ENCODE peak calls at places on chromosomes 3 and 15, in four cellular contexts. E is BJ, S is AG10803, M is brain microvascular endothelial cell. P is an unnamed sample.

GRCh38 chr15:73996939-73997338 is 2.4 kb downstream of the PML start:
- DNase-seq in M (peak), S (peak), E (no peak), P (no peak)

GRCh38 chr3:72722930-72723726 is 125.1 kb downstream of the SHQ1 start:
- DNase-seq in S (peak), M (peak), E (peak), P (peak)

GRCh38 chr15:48556159-48556897 is 89.2 kb downstream of the FBN1 start:
- DNase-seq in M (no peak), E (no peak), S (peak), P (no peak)

GRCh38 chr3:122996038-122996580 is 31.5 kb downstream of the SEMA5B start:
- DNase-seq in M (no peak), E (no peak), S (no peak), P (no peak)

GRCh38 chr3:124381565-124382333 is 348.5 kb upstream of the UMPS start:
- DNase-seq in S (peak), E (no peak), M (no peak), P (no peak)

GRCh38 chr3:189841474-189842205 is 210.5 kb downstream of the TP63 start:
- DNase-seq in S (peak), E (no peak), M (peak), P (peak)

GRCh38 chr15:22968356-22968755 is 11.8 kb downstream of the CYFIP1 start:
- DNase-seq in S (peak), M (peak), E (peak), P (peak)

GRCh38 chr15:70062321-70062956 is 35.3 kb downstream of the TLE3 start:
- DNase-seq in E (peak), M (peak), S (peak), P (peak)

GRCh38 chr3:13896473-13897154 is 16.7 kb upstream of the WNT7A start:
- DNase-seq in E (no peak), S (peak), M (peak), P (peak)

GRCh38 chr3:37990527-37990926 is at the start of gene VILL:
- DNase-seq in E (no peak), S (no peak), M (no peak), P (no peak)

GRCh38 chr3:106629215-106629832 is 747.9 kb upstream of the CCDC54 start:
- DNase-seq in M (no peak), S (no peak), E (no peak), P (no peak)

GRCh38 chr3:29764603-29765254 is 483.9 kb downstream of the RBMS3 start:
- DNase-seq in M (peak), E (no peak), S (peak), P (peak)

GRCh38 chr3:12954891-12955650 is 113.7 kb upstream of the RPL32 start:
- DNase-seq in E (no peak), M (no peak), S (peak), P (no peak)

GRCh38 chr15:83848315-83849050 is 194.6 kb downstream of the ADAMTSL3 start:
- DNase-seq in E (peak), M (peak), S (peak), P (peak)

GRCh38 chr3:85790445-85791030 is 831.7 kb downstream of the CADM2 start:
- DNase-seq in S (no peak), E (no peak), M (no peak), P (no peak)

GRCh38 chr3:65262554-65262953 is 574.8 kb upstream of the ADAMTS9 start:
- DNase-seq in E (no peak), M (no peak), S (no peak), P (no peak)

GRCh38 chr3:142215111-142215510 is 10.3 kb downstream of the GK5 start:
- DNase-seq in S (peak), M (no peak), E (no peak), P (no peak)

GRCh38 chr3:26099692-26100091 is 309.8 kb downstream of the OXSM start:
- DNase-seq in M (peak), S (no peak), E (no peak), P (no peak)

GRCh38 chr3:33940149-33940548 is 141.7 kb downstream of the PDCD6IP start:
- DNase-seq in E (no peak), S (no peak), M (peak), P (no peak)

GRCh38 chr3:132229641-132230040 is 87.6 kb upstream of the ACP3 start:
- DNase-seq in M (no peak), E (no peak), S (no peak), P (no peak)

GRCh38 chr3:33377489-33377888 is 62.7 kb downstream of the UBP1 start:
- DNase-seq in M (no peak), S (no peak), E (no peak), P (no peak)

GRCh38 chr3:143207338-143207961 is 87.9 kb downstream of the CHST2 start:
- DNase-seq in S (peak), E (no peak), M (peak), P (peak)

GRCh38 chr3:44883213-44883955 is 9.0 kb downstream of the TGM4 start:
- DNase-seq in S (no peak), E (no peak), M (no peak), P (no peak)

GRCh38 chr15:35195649-35196048 is 110.6 kb upstream of the NANOGP8 start:
- DNase-seq in E (no peak), M (no peak), S (no peak), P (no peak)

GRCh38 chr3:14143271-14143605 is 18.4 kb downstream of the TMEM43 start:
- DNase-seq in M (peak), S (peak), E (peak), P (no peak)

GRCh38 chr3:66392512-66392911 is 108.3 kb downstream of the LRIG1 start:
- DNase-seq in E (no peak), M (no peak), S (no peak), P (no peak)

GRCh38 chr3:122063908-122064307 is 8.7 kb downstream of the CD86 start:
- DNase-seq in E (no peak), M (no peak), S (no peak), P (no peak)

GRCh38 chr3:139312959-139313358 is 30.9 kb upstream of the MRPS22 start:
- DNase-seq in M (peak), S (peak), E (no peak), P (no peak)

GRCh38 chr3:23253214-23253613 is 50.1 kb downstream of the UBE2E2 start:
- DNase-seq in E (no peak), M (no peak), S (no peak), P (no peak)

GRCh38 chr3:94811836-94812235 is 749.0 kb downstream of the NSUN3 start:
- DNase-seq in M (no peak), S (no peak), E (no peak), P (no peak)

GRCh38 chr3:150414273-150414672 is 6.2 kb downstream of the TSC22D2 start:
- DNase-seq in S (peak), E (no peak), M (peak), P (no peak)

GRCh38 chr15:100890850-100891249 is 11.2 kb downstream of the ALDH1A3 start:
- DNase-seq in M (no peak), S (no peak), E (no peak), P (no peak)

GRCh38 chr3:50807266-50807665 is 132.5 kb downstream of the DOCK3 start:
- DNase-seq in S (no peak), E (no peak), M (no peak), P (no peak)

GRCh38 chr15:80034633-80035032 is 24.8 kb upstream of the ZFAND6 start:
- DNase-seq in E (no peak), S (no peak), M (no peak), P (no peak)

GRCh38 chr3:145087038-145087437 is 1073.9 kb downstream of the PLOD2 start:
- DNase-seq in M (no peak), S (no peak), E (no peak), P (no peak)

GRCh38 chr15:69526086-69526485 is 73.5 kb downstream of the RPLP1 start:
- DNase-seq in M (no peak), S (peak), E (no peak), P (no peak)

GRCh38 chr3:156749244-156749643 is 74.9 kb downstream of the TIPARP start:
- DNase-seq in S (no peak), E (no peak), M (peak), P (no peak)

GRCh38 chr3:156747046-156747445 is 72.7 kb downstream of the TIPARP start:
- DNase-seq in E (no peak), M (no peak), S (no peak), P (no peak)

GRCh38 chr3:156750191-156750873 is 75.8 kb upstream of the LEKR1 start:
- DNase-seq in E (peak), M (peak), S (peak), P (no peak)

GRCh38 chr3:156751461-156752025 is 74.6 kb upstream of the LEKR1 start:
- DNase-seq in S (peak), M (peak), E (peak), P (peak)

DNA sequence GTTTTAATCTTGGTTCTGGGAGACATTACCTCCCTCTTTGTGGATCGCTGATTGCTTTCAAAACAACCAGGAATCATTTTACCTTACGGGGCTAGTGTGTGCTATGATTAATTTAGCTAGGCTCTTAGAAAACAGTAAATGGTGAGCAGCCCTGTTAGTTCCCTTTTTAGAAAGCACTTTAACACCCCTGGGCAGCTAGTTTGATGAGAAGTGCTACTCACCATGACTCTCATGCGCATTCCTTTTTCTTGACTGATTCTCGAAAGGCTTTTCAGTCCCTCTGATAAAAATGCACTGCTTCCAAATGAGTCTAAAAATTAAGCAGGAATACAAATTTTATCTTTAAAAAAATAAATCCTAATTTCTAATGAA is 75.3 kb upstream of the LEKR1 start:
- DNase-seq in M (peak), S (peak), E (peak), P (no peak)
- H3K4me3 ChIP-seq in M (no peak), S (peak), E (no peak), P (no peak)

GRCh38 chr3:146156801-146157310 is 4.1 kb downstream of the PLOD2 start:
- DNase-seq in M (no peak), E (no peak), S (no peak), P (no peak)

GRCh38 chr3:146159037-146159436 is 1.9 kb downstream of the PLOD2 start:
- DNase-seq in M (no peak), S (no peak), E (no peak), P (no peak)

GRCh38 chr3:146156060-146156459 is 4.9 kb downstream of the PLOD2 start:
- DNase-seq in M (no peak), E (no peak), S (peak), P (no peak)

GRCh38 chr3:146159616-146160232 is 1.3 kb downstream of the PLOD2 start:
- DNase-seq in E (no peak), S (no peak), M (no peak), P (no peak)

GRCh38 chr3:146157325-146158060 is 3.5 kb downstream of the PLOD2 start:
- DNase-seq in E (no peak), M (no peak), S (no peak), P (no peak)
- H3K4me3 ChIP-seq in E (no peak), M (peak), S (no peak), P (peak)

DNA sequence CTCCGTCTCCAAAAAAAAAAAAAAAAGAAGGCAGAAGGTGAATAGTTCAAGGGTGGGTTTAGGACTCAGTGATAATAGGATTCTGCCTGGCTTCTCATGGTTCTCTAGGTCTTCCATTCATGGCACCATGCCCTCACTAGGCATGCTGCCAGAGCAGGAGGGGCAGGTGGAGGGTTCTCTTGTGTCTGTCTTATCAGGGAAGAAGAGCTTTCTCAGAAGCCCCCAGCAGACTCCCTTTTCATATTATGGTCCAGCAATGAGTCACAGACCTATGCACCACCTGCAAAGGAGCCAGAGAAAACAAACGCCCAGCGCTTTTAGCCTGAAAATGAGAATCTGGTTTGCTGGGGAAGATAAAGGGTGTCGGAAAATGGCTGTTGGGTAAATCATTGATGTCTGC is 3.0 kb downstream of the CCR2 start:
- DNase-seq in E (no peak), M (no peak), S (no peak), P (no peak)
- H3K4me3 ChIP-seq in E (no peak), M (no peak), S (no peak), P (no peak)

DNA sequence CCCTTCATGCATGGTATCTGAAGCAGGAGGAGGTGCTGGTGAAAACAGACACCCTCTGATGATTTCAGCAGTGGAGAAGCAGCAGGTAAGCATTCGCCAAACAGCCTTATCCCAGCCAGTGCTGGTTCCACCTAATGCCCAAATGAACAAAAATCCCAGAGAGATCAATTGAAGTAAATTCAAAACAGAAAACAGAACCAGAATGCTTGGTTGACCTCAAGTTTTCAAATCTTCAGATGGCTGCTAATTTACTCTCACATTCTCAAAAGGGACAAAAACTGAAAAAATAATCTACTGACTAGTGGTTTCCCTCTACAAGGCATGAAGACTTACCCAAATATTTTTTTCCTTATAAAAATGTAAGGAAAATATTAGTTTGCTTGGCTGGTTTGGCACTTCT is 87.0 kb upstream of the MYO5C start:
- DNase-seq in E (no peak), S (no peak), M (no peak), P (no peak)
- H3K4me3 ChIP-seq in E (no peak), S (no peak), M (no peak), P (no peak)

GRCh38 chr3:180683816-180684215 is 4.5 kb upstream of the CCDC39 start:
- DNase-seq in M (no peak), S (no peak), E (no peak), P (no peak)

GRCh38 chr3:180679178-180680096 is at the start of gene CCDC39:
- DNase-seq in E (peak), M (peak), S (peak), P (no peak)

GRCh38 chr3:180680097-180680430 is 775 bp upstream of the CCDC39 start:
- DNase-seq in E (no peak), M (peak), S (peak), P (no peak)

GRCh38 chr3:180678231-180678630 is 1.1 kb downstream of the CCDC39 start:
- DNase-seq in S (no peak), M (no peak), E (no peak), P (no peak)
- H3K4me3 ChIP-seq in S (no peak), M (no peak), E (no peak), P (no peak)